ENCODE peak calls at places on chromosomes 12 and 14, in ten cellular contexts. U is anterior cingulate cortex; C is effector memory CD8-positive, alpha-beta T cell; G is stimulated activated CD4-positive, alpha-beta T cell treated with anti-CD3 and anti-CD28 coated beads, Interleukin-1b, Interleukin-23, amount 100 ng/mL, for 4 hours; T is activated CD4-positive, alpha-beta T cell treated with anti-CD3 and anti-CD28 coated beads for 24 hours; Z is effector memory CD4-positive, alpha-beta T cell; K is tibial artery; M is neural crest cell; L is PC-3; V is foreskin fibroblast. Y is an unnamed sample.

GRCh38 chr14:99166506-99166905 is 105.5 kb downstream of the BCL11B start:
- DNase-seq in U (no peak), C (no peak), G (no peak), T (no peak), Z (no peak), K (no peak), M (no peak), L (no peak), V (no peak), Y (no peak)

GRCh38 chr12:115541891-115542361 is 735.6 kb downstream of the MED13L start:
- DNase-seq in U (no peak), C (no peak), G (no peak), T (no peak), Z (no peak), K (no peak), M (no peak), L (peak), V (no peak), Y (no peak)

GRCh38 chr12:13126494-13126893 is 23.0 kb upstream of the GSG1 start:
- DNase-seq in U (no peak), C (no peak), G (no peak), T (no peak), Z (no peak), K (no peak), M (no peak), L (no peak), V (no peak), Y (no peak)

GRCh38 chr12:69042970-69043369 is 110.0 kb upstream of the CPM start:
- DNase-seq in U (no peak), C (no peak), G (no peak), T (no peak), Z (no peak), K (no peak), M (no peak), L (no peak), V (no peak), Y (no peak)

GRCh38 chr12:50564240-50564947 is 59.6 kb downstream of the DIP2B start:
- DNase-seq in U (no peak), C (no peak), G (no peak), T (no peak), Z (no peak), K (no peak), M (no peak), L (no peak), V (peak), Y (no peak)

GRCh38 chr14:81164167-81164774 is 56.5 kb downstream of the GTF2A1 start:
- DNase-seq in U (peak), C (peak), G (peak), T (peak), Z (peak), K (peak), M (peak), L (peak), V (peak), Y (peak)

GRCh38 chr12:32395031-32395430 is 4.3 kb upstream of the FGD4 start:
- DNase-seq in U (no peak), C (no peak), G (no peak), T (no peak), Z (no peak), K (no peak), M (no peak), L (no peak), V (no peak), Y (peak)

GRCh38 chr12:132162508-132163031 is 18.3 kb downstream of the NOC4L start:
- DNase-seq in U (peak), C (no peak), G (no peak), T (no peak), Z (no peak), K (peak), M (no peak), L (peak), V (peak), Y (no peak)

GRCh38 chr14:77026930-77027537 is 1.5 kb downstream of the IRF2BPL start:
- DNase-seq in U (peak), C (peak), G (peak), T (no peak), Z (peak), K (no peak), M (peak), L (peak), V (peak), Y (no peak)

GRCh38 chr14:106662947-106663346 is 1136.6 kb downstream of the TMEM121 start:
- DNase-seq in U (no peak), C (no peak), G (no peak), T (no peak), Z (no peak), K (no peak), M (no peak), L (no peak), V (no peak), Y (no peak)

GRCh38 chr12:44750468-44750867 is 125.6 kb downstream of the NELL2 start:
- DNase-seq in U (no peak), C (no peak), G (no peak), T (no peak), Z (no peak), K (no peak), M (no peak), L (no peak), V (no peak), Y (no peak)